ENCODE peak calls at places on chromosomes 13 and 19, in ten cellular contexts. D, I, F, C, E, R, P, Y, M and Z are unnamed samples.

GRCh38 chr19:44722131-44723121 is 23.5 kb downstream of the CEACAM16 start:
- DNase-seq in D (no peak), I (no peak), F (no peak), C (no peak), E (no peak), R (no peak), P (no peak), Y (no peak), M (peak; percentile 58), Z (no peak)

GRCh38 chr13:99425485-99426341 is 75.6 kb upstream of the TM9SF2 start:
- DNase-seq in D (no peak), I (peak; percentile 91), F (no peak), C (no peak), E (no peak), R (peak; percentile 51), P (peak; percentile 39), Y (no peak), M (no peak), Z (peak; percentile 50)

GRCh38 chr19:18776736-18777135 is 14.4 kb downstream of the COMP start:
- DNase-seq in D (no peak), I (no peak), F (no peak), C (no peak), E (no peak), R (no peak), P (no peak), Y (no peak), M (peak; percentile 65), Z (peak; percentile 71)

GRCh38 chr19:45424191-45425058 is 708 bp upstream of the ERCC1 start:
- DNase-seq in D (peak; percentile 94), I (peak; percentile 86), F (no peak), C (peak; percentile 89), E (peak; percentile 82), R (no peak), P (peak; percentile 71), Y (peak; percentile 51), M (no peak), Z (peak; percentile 81)

GRCh38 chr19:633786-634639 is 676 bp upstream of the POLRMT start:
- DNase-seq in D (no peak), I (no peak), F (no peak), C (no peak), E (no peak), R (no peak), P (no peak), Y (peak; percentile 26), M (no peak), Z (no peak)

GRCh38 chr13:109649713-109650112 is 136.7 kb downstream of the IRS2 start:
- DNase-seq in D (no peak), I (no peak), F (no peak), C (no peak), E (no peak), R (no peak), P (no peak), Y (no peak), M (no peak), Z (no peak)

GRCh38 chr13:79810671-79811070 is 329.7 kb downstream of the NDFIP2 start:
- DNase-seq in D (no peak), I (no peak), F (no peak), C (no peak), E (no peak), R (no peak), P (no peak), Y (peak; percentile 29), M (no peak), Z (peak; percentile 20)

GRCh38 chr13:98158172-98158907 is 15.4 kb downstream of the FARP1 start:
- DNase-seq in D (no peak), I (no peak), F (no peak), C (no peak), E (no peak), R (no peak), P (peak; percentile 24), Y (no peak), M (no peak), Z (no peak)

GRCh38 chr13:103275708-103276107 is 209.5 kb upstream of the SLC10A2 start:
- DNase-seq in D (no peak), I (no peak), F (no peak), C (no peak), E (no peak), R (no peak), P (no peak), Y (no peak), M (no peak), Z (no peak)

GRCh38 chr13:103273825-103274224 is 207.6 kb upstream of the SLC10A2 start:
- DNase-seq in D (no peak), I (no peak), F (no peak), C (no peak), E (no peak), R (no peak), P (no peak), Y (no peak), M (no peak), Z (no peak)

GRCh38 chr13:103277959-103278673 is 211.9 kb upstream of the SLC10A2 start:
- DNase-seq in D (no peak), I (no peak), F (no peak), C (no peak), E (no peak), R (no peak), P (no peak), Y (no peak), M (no peak), Z (no peak)

GRCh38 chr13:103275079-103275478 is 208.9 kb upstream of the SLC10A2 start:
- DNase-seq in D (no peak), I (peak; percentile 77), F (no peak), C (no peak), E (no peak), R (no peak), P (no peak), Y (no peak), M (no peak), Z (no peak)

GRCh38 chr13:103277099-103277498 is 210.9 kb upstream of the SLC10A2 start:
- DNase-seq in D (no peak), I (no peak), F (no peak), C (no peak), E (no peak), R (no peak), P (no peak), Y (no peak), M (no peak), Z (no peak)
- H3K4me3 ChIP-seq in D (no peak overlapping the region), I (no peak overlapping the region), F (no peak overlapping the region), C (no peak overlapping the region), E (no peak overlapping the region), R (no peak overlapping the region), P (no peak overlapping the region), Y (no peak overlapping the region), M (no peak overlapping the region), Z (no peak overlapping the region)

DNA sequence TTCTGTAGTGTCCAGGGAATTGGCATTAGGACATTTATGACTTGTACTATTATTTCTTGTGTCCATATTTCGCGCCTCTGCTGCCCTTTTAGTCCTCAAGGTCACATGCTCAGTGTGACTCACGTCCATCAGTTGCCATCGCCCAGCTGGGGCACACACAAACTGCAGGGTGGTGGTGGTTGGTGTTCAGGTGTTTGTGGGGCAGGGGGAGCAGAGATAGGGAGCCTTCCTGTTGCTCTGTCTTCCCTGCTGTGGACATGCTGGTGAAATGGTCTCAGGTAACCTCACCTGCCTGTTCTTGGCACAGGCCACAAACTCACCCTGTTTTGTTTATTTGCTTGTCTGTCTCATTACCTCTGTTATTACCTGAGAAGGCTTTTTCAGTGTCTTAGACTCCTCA is 22.4 kb downstream of the PRR12 start:
- DNase-seq in D (no peak), I (no peak), F (no peak), C (no peak), E (no peak), R (no peak), P (no peak), Y (no peak), M (no peak), Z (peak; percentile 33)
- H3K36me3 ChIP-seq in D (peaks cover 55% of the 10 kb centered on the region), I (no peaks in the 10 kb centered on the region), F (peaks cover 7% of the 10 kb centered on the region), C (peaks cover 71% of the 10 kb centered on the region), E (peaks cover 61% of the 10 kb centered on the region), R (peaks cover 30% of the 10 kb centered on the region), P (peaks cover 72% of the 10 kb centered on the region), Y (no peaks in the 10 kb centered on the region), M (no peaks in the 10 kb centered on the region), Z (peaks cover 34% of the 10 kb centered on the region)

DNA sequence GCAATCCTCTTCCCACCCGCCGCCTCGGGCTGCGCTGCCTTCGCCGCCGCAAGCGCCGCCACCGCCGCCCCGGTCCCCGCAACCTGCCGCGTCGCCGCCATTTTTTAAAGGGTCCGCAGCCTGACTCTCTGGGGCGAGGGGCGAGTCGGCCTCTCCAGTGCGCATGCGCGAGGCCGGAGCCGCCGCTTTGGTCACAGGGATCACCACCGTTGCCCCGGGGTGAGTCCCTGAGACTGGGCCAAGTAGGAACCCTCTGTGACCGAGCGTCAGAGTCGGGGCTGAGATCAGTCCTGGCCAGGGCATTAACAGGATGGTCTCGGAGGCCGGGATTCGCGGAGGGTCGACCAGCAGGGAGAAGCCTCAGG is 42.6 kb downstream of the ZNF146 start:
- DNase-seq in D (no peak), I (no peak), F (no peak), C (no peak), E (no peak), R (no peak), P (peak; percentile 47), Y (no peak), M (peak; percentile 57), Z (no peak)
- H3K4me3 ChIP-seq in D (peak overlapping the region; percentile 39), I (peak overlapping the region; percentile 50), F (peak overlapping the region; percentile 80), C (peak overlapping the region; percentile 76), E (peak overlapping the region; percentile 50), R (no peak overlapping the region), P (peak overlapping the region; percentile 77), Y (no peak overlapping the region), M (peak overlapping the region; percentile 34), Z (peak overlapping the region; percentile 49)

GRCh38 chr19:55502197-55502952 is 14.1 kb downstream of the SSC5D start:
- DNase-seq in D (no peak), I (no peak), F (no peak), C (no peak), E (no peak), R (no peak), P (no peak), Y (no peak), M (no peak), Z (no peak)

GRCh38 chr19:55498246-55498645 is 10.0 kb downstream of the SSC5D start:
- DNase-seq in D (no peak), I (no peak), F (no peak), C (no peak), E (no peak), R (no peak), P (no peak), Y (no peak), M (no peak), Z (no peak)

GRCh38 chr19:55497777-55498176 is 9.5 kb downstream of the SSC5D start:
- DNase-seq in D (no peak), I (no peak), F (no peak), C (no peak), E (no peak), R (no peak), P (no peak), Y (no peak), M (no peak), Z (peak; percentile 34)

GRCh38 chr19:55503447-55504251 is 15.4 kb downstream of the SSC5D start:
- DNase-seq in D (peak; percentile 95), I (peak; percentile 97), F (peak; percentile 91), C (peak; percentile 98), E (peak; percentile 97), R (peak; percentile 91), P (peak; percentile 93), Y (peak; percentile 97), M (peak; percentile 97), Z (peak; percentile 99)

DNA sequence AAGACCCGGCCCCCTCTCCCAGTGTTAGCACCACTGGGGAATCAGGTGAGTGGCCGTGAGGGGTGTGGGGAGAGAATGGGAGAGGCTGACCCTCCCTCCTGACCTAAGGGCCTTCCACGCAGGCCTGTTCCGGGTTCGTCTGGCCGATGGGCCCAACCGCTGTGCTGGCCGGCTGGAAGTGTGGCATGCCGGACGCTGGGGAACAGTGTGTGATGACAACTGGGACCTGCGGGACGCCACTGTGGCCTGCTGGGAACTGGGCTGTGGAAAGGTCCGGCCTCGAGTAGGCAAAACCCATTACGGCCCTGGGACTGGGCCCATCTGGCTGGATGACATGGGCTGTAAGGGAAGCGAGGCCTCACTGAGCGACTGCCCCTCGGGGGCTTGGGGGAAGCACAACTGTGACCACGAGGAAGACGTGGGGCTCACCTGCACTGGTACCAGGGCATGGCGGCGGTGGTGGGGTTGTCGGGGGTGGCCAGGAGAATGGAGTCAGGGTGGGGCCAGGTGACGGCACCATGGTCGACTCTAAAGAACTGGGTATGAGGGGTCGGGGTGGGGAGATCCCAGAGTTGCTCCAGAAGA is 12.2 kb downstream of the SSC5D start:
- DNase-seq in D (no peak), I (no peak), F (no peak), C (no peak), E (no peak), R (no peak), P (no peak), Y (no peak), M (peak; percentile 58), Z (no peak)
- H3K36me3 ChIP-seq in D (no peaks in the 10 kb centered on the region), I (no peaks in the 10 kb centered on the region), F (no peaks in the 10 kb centered on the region), C (no peaks in the 10 kb centered on the region), E (no peaks in the 10 kb centered on the region), R (no peaks in the 10 kb centered on the region), P (peaks cover 23% of the 10 kb centered on the region), Y (no peaks in the 10 kb centered on the region), M (no peaks in the 10 kb centered on the region), Z (no peaks in the 10 kb centered on the region)